ENCODE peak calls at places on chromosome 3, in four cellular contexts. One of them, this sample, is unnamed.

GRCh38 chr3:160538906-160539305 is 26.5 kb downstream of the KPNA4 start:
- DNase-seq in HFF-Myc: no peak
- DNase-seq in NCI-H1092 treated with DMSO at 0.1 percent for 48 hours: no peak
- DNase-seq in activated T-cell treated with anti-CD3 and anti-CD28 coated beads for 1 hour: no peak
- DNase-seq in this sample: no peak

GRCh38 chr3:175346573-175347356 is 487.6 kb downstream of the NAALADL2 start:
- DNase-seq in HFF-Myc: peak
- DNase-seq in NCI-H1092 treated with DMSO at 0.1 percent for 48 hours: peak
- DNase-seq in activated T-cell treated with anti-CD3 and anti-CD28 coated beads for 1 hour: no peak
- DNase-seq in this sample: peak

GRCh38 chr3:146189519-146190173 is 28.7 kb upstream of the PLOD2 start:
- DNase-seq in HFF-Myc: no peak
- DNase-seq in NCI-H1092 treated with DMSO at 0.1 percent for 48 hours: peak
- DNase-seq in activated T-cell treated with anti-CD3 and anti-CD28 coated beads for 1 hour: no peak
- DNase-seq in this sample: peak

GRCh38 chr3:167876603-167877325 is 141.2 kb downstream of the SERPINI1 start:
- DNase-seq in HFF-Myc: peak
- DNase-seq in NCI-H1092 treated with DMSO at 0.1 percent for 48 hours: no peak
- DNase-seq in activated T-cell treated with anti-CD3 and anti-CD28 coated beads for 1 hour: no peak
- DNase-seq in this sample: no peak

GRCh38 chr3:29655016-29655415 is 374.1 kb downstream of the RBMS3 start:
- DNase-seq in HFF-Myc: no peak
- DNase-seq in NCI-H1092 treated with DMSO at 0.1 percent for 48 hours: no peak
- DNase-seq in activated T-cell treated with anti-CD3 and anti-CD28 coated beads for 1 hour: no peak
- DNase-seq in this sample: no peak

GRCh38 chr3:139111392-139112229 is 66.9 kb upstream of the PRR23C start:
- DNase-seq in HFF-Myc: peak
- DNase-seq in NCI-H1092 treated with DMSO at 0.1 percent for 48 hours: peak
- DNase-seq in activated T-cell treated with anti-CD3 and anti-CD28 coated beads for 1 hour: peak
- DNase-seq in this sample: peak

GRCh38 chr3:145022447-145022846 is 1050.8 kb downstream of the DIPK2A start:
- DNase-seq in HFF-Myc: no peak
- DNase-seq in NCI-H1092 treated with DMSO at 0.1 percent for 48 hours: no peak
- DNase-seq in activated T-cell treated with anti-CD3 and anti-CD28 coated beads for 1 hour: no peak
- DNase-seq in this sample: no peak

GRCh38 chr3:53581671-53582070 is 87.3 kb downstream of the CACNA1D start:
- DNase-seq in HFF-Myc: peak
- DNase-seq in NCI-H1092 treated with DMSO at 0.1 percent for 48 hours: no peak
- DNase-seq in activated T-cell treated with anti-CD3 and anti-CD28 coated beads for 1 hour: no peak
- DNase-seq in this sample: no peak

GRCh38 chr3:36525115-36525711 is 144.9 kb downstream of the STAC start:
- DNase-seq in HFF-Myc: peak
- DNase-seq in NCI-H1092 treated with DMSO at 0.1 percent for 48 hours: no peak
- DNase-seq in activated T-cell treated with anti-CD3 and anti-CD28 coated beads for 1 hour: no peak
- DNase-seq in this sample: no peak

GRCh38 chr3:12944413-12944812 is 103.0 kb upstream of the RPL32 start:
- DNase-seq in HFF-Myc: no peak
- DNase-seq in NCI-H1092 treated with DMSO at 0.1 percent for 48 hours: no peak
- DNase-seq in activated T-cell treated with anti-CD3 and anti-CD28 coated beads for 1 hour: no peak
- DNase-seq in this sample: no peak

GRCh38 chr3:53045784-53046170 is at the start of gene SFMBT1:
- DNase-seq in HFF-Myc: no peak
- DNase-seq in NCI-H1092 treated with DMSO at 0.1 percent for 48 hours: peak
- DNase-seq in activated T-cell treated with anti-CD3 and anti-CD28 coated beads for 1 hour: peak
- DNase-seq in this sample: no peak

GRCh38 chr3:89179355-89179997 is 72.1 kb downstream of the EPHA3 start:
- DNase-seq in HFF-Myc: no peak
- DNase-seq in NCI-H1092 treated with DMSO at 0.1 percent for 48 hours: no peak
- DNase-seq in activated T-cell treated with anti-CD3 and anti-CD28 coated beads for 1 hour: no peak
- DNase-seq in this sample: no peak

GRCh38 chr3:20668411-20668810 is 482.4 kb upstream of the SGO1 start:
- DNase-seq in HFF-Myc: no peak
- DNase-seq in NCI-H1092 treated with DMSO at 0.1 percent for 48 hours: no peak
- DNase-seq in activated T-cell treated with anti-CD3 and anti-CD28 coated beads for 1 hour: no peak
- DNase-seq in this sample: no peak

GRCh38 chr3:105526349-105527111 is 159.8 kb downstream of the ALCAM start:
- DNase-seq in HFF-Myc: no peak
- DNase-seq in NCI-H1092 treated with DMSO at 0.1 percent for 48 hours: peak
- DNase-seq in activated T-cell treated with anti-CD3 and anti-CD28 coated beads for 1 hour: no peak
- DNase-seq in this sample: peak

GRCh38 chr3:182478369-182478768 is 314.9 kb upstream of the ATP11B start:
- DNase-seq in HFF-Myc: no peak
- DNase-seq in NCI-H1092 treated with DMSO at 0.1 percent for 48 hours: no peak
- DNase-seq in activated T-cell treated with anti-CD3 and anti-CD28 coated beads for 1 hour: no peak
- DNase-seq in this sample: no peak

GRCh38 chr3:101973163-101973505 is 123.8 kb downstream of the NFKBIZ start:
- DNase-seq in HFF-Myc: no peak
- DNase-seq in NCI-H1092 treated with DMSO at 0.1 percent for 48 hours: no peak
- DNase-seq in activated T-cell treated with anti-CD3 and anti-CD28 coated beads for 1 hour: no peak
- DNase-seq in this sample: no peak

GRCh38 chr3:72100062-72100511 is 315.1 kb upstream of the PROK2 start:
- DNase-seq in HFF-Myc: no peak
- DNase-seq in NCI-H1092 treated with DMSO at 0.1 percent for 48 hours: peak
- DNase-seq in activated T-cell treated with anti-CD3 and anti-CD28 coated beads for 1 hour: no peak
- DNase-seq in this sample: no peak

GRCh38 chr3:172034786-172035685 is 4.3 kb upstream of the FNDC3B start:
- DNase-seq in HFF-Myc: no peak
- DNase-seq in NCI-H1092 treated with DMSO at 0.1 percent for 48 hours: peak
- DNase-seq in activated T-cell treated with anti-CD3 and anti-CD28 coated beads for 1 hour: peak
- DNase-seq in this sample: no peak

GRCh38 chr3:13262493-13263211 is 157.5 kb downstream of the NUP210 start:
- DNase-seq in HFF-Myc: no peak
- DNase-seq in NCI-H1092 treated with DMSO at 0.1 percent for 48 hours: no peak
- DNase-seq in activated T-cell treated with anti-CD3 and anti-CD28 coated beads for 1 hour: no peak
- DNase-seq in this sample: no peak

GRCh38 chr3:74617786-74618185 is 3.3 kb upstream of the CNTN3 start:
- DNase-seq in HFF-Myc: no peak
- DNase-seq in NCI-H1092 treated with DMSO at 0.1 percent for 48 hours: no peak
- DNase-seq in activated T-cell treated with anti-CD3 and anti-CD28 coated beads for 1 hour: no peak
- DNase-seq in this sample: no peak

GRCh38 chr3:52518723-52519444 is 14.8 kb downstream of the NT5DC2 start:
- DNase-seq in HFF-Myc: no peak
- DNase-seq in NCI-H1092 treated with DMSO at 0.1 percent for 48 hours: no peak
- DNase-seq in activated T-cell treated with anti-CD3 and anti-CD28 coated beads for 1 hour: no peak
- DNase-seq in this sample: no peak

GRCh38 chr3:16323737-16324136 is 58.7 kb downstream of the OXNAD1 start:
- DNase-seq in HFF-Myc: no peak
- DNase-seq in NCI-H1092 treated with DMSO at 0.1 percent for 48 hours: no peak
- DNase-seq in activated T-cell treated with anti-CD3 and anti-CD28 coated beads for 1 hour: no peak
- DNase-seq in this sample: no peak

GRCh38 chr3:130635285-130635684 is 111.3 kb downstream of the PIK3R4 start:
- DNase-seq in HFF-Myc: no peak
- DNase-seq in NCI-H1092 treated with DMSO at 0.1 percent for 48 hours: no peak
- DNase-seq in activated T-cell treated with anti-CD3 and anti-CD28 coated beads for 1 hour: no peak
- DNase-seq in this sample: no peak

GRCh38 chr3:129892486-129892856 is 1.0 kb downstream of the TMCC1 start:
- DNase-seq in HFF-Myc: no peak
- DNase-seq in NCI-H1092 treated with DMSO at 0.1 percent for 48 hours: no peak
- DNase-seq in activated T-cell treated with anti-CD3 and anti-CD28 coated beads for 1 hour: peak
- DNase-seq in this sample: no peak

GRCh38 chr3:99114565-99115291 is 213.2 kb upstream of the DCBLD2 start:
- DNase-seq in HFF-Myc: peak
- DNase-seq in NCI-H1092 treated with DMSO at 0.1 percent for 48 hours: no peak
- DNase-seq in activated T-cell treated with anti-CD3 and anti-CD28 coated beads for 1 hour: no peak
- DNase-seq in this sample: peak

GRCh38 chr3:108022316-108023150 is 68.3 kb downstream of the CD47 start:
- DNase-seq in HFF-Myc: no peak
- DNase-seq in NCI-H1092 treated with DMSO at 0.1 percent for 48 hours: no peak
- DNase-seq in activated T-cell treated with anti-CD3 and anti-CD28 coated beads for 1 hour: no peak
- DNase-seq in this sample: peak

GRCh38 chr3:178181784-178182183 is 354.5 kb upstream of the KCNMB2 start:
- DNase-seq in HFF-Myc: no peak
- DNase-seq in NCI-H1092 treated with DMSO at 0.1 percent for 48 hours: no peak
- DNase-seq in activated T-cell treated with anti-CD3 and anti-CD28 coated beads for 1 hour: no peak
- DNase-seq in this sample: peak

GRCh38 chr3:170714562-170715535 is 129.0 kb upstream of the SLC7A14 start:
- DNase-seq in HFF-Myc: no peak
- DNase-seq in NCI-H1092 treated with DMSO at 0.1 percent for 48 hours: no peak
- DNase-seq in activated T-cell treated with anti-CD3 and anti-CD28 coated beads for 1 hour: no peak
- DNase-seq in this sample: no peak

This sample was measured in SHP77.